ENCODE peak calls at places on chromosomes 13 and 19, in seven cellular contexts. One of them, this sample, is unnamed.
A peak's percentile ranks its signal among the peaks of the same experiment; 100 is the strongest.

GRCh38 chr13:48234652-48235099 is 1.7 kb downstream of the ITM2B start:
- DNase-seq in IMR-90: no peak
- DNase-seq in heart left ventricle: no peak
- DNase-seq in uterus: no peak
- DNase-seq in GM12891: no peak
- DNase-seq in Peyer's patch: no peak
- DNase-seq in sigmoid colon: no peak
- DNase-seq in this sample: no peak

GRCh38 chr13:28299941-28300340 is 161.6 kb downstream of the PAN3 start:
- DNase-seq in IMR-90: no peak
- DNase-seq in heart left ventricle: no peak
- DNase-seq in uterus: no peak
- DNase-seq in GM12891: no peak
- DNase-seq in Peyer's patch: no peak
- DNase-seq in sigmoid colon: no peak
- DNase-seq in this sample: no peak

GRCh38 chr19:19217110-19217509 is 5.4 kb downstream of the NCAN start:
- DNase-seq in IMR-90: peak; percentile 16
- DNase-seq in heart left ventricle: no peak
- DNase-seq in uterus: no peak
- DNase-seq in GM12891: no peak
- DNase-seq in Peyer's patch: no peak
- DNase-seq in sigmoid colon: no peak
- DNase-seq in this sample: no peak

GRCh38 chr19:56566904-56567273 is 379 bp upstream of the ZNF470 start:
- DNase-seq in IMR-90: no peak
- DNase-seq in heart left ventricle: peak; percentile 50
- DNase-seq in uterus: peak; percentile 39
- DNase-seq in GM12891: peak; percentile 13
- DNase-seq in Peyer's patch: no peak
- DNase-seq in sigmoid colon: peak; percentile 71
- DNase-seq in this sample: no peak

GRCh38 chr13:102556806-102557205 is 40.0 kb upstream of the TPP2 start:
- DNase-seq in IMR-90: no peak
- DNase-seq in heart left ventricle: no peak
- DNase-seq in uterus: no peak
- DNase-seq in GM12891: no peak
- DNase-seq in Peyer's patch: no peak
- DNase-seq in sigmoid colon: no peak
- DNase-seq in this sample: no peak

GRCh38 chr13:35767256-35767981 is 290.9 kb upstream of the MAB21L1 start:
- DNase-seq in IMR-90: no peak
- DNase-seq in heart left ventricle: no peak
- DNase-seq in uterus: no peak
- DNase-seq in GM12891: no peak
- DNase-seq in Peyer's patch: no peak
- DNase-seq in sigmoid colon: no peak
- DNase-seq in this sample: no peak

GRCh38 chr13:30002577-30002976 is 152.2 kb upstream of the UBL3 start:
- DNase-seq in IMR-90: peak; percentile 85
- DNase-seq in heart left ventricle: no peak
- DNase-seq in uterus: no peak
- DNase-seq in GM12891: no peak
- DNase-seq in Peyer's patch: no peak
- DNase-seq in sigmoid colon: no peak
- DNase-seq in this sample: peak; percentile 10

GRCh38 chr13:94199135-94199534 is 280.3 kb downstream of the DCT start:
- DNase-seq in IMR-90: no peak
- DNase-seq in heart left ventricle: no peak
- DNase-seq in uterus: no peak
- DNase-seq in GM12891: no peak
- DNase-seq in Peyer's patch: no peak
- DNase-seq in sigmoid colon: no peak
- DNase-seq in this sample: no peak

GRCh38 chr19:19372656-19373416 is 32.6 kb upstream of the GATAD2A start:
- DNase-seq in IMR-90: peak; percentile 45
- DNase-seq in heart left ventricle: peak; percentile 85
- DNase-seq in uterus: peak; percentile 58
- DNase-seq in GM12891: no peak
- DNase-seq in Peyer's patch: peak; percentile 74
- DNase-seq in sigmoid colon: peak; percentile 82
- DNase-seq in this sample: peak; percentile 64

GRCh38 chr19:46616631-46617322 is 8.1 kb downstream of the PTGIR start:
- DNase-seq in IMR-90: peak; percentile 85
- DNase-seq in heart left ventricle: peak; percentile 64
- DNase-seq in uterus: no peak
- DNase-seq in GM12891: no peak
- DNase-seq in Peyer's patch: peak; percentile 79
- DNase-seq in sigmoid colon: no peak
- DNase-seq in this sample: no peak

DNA sequence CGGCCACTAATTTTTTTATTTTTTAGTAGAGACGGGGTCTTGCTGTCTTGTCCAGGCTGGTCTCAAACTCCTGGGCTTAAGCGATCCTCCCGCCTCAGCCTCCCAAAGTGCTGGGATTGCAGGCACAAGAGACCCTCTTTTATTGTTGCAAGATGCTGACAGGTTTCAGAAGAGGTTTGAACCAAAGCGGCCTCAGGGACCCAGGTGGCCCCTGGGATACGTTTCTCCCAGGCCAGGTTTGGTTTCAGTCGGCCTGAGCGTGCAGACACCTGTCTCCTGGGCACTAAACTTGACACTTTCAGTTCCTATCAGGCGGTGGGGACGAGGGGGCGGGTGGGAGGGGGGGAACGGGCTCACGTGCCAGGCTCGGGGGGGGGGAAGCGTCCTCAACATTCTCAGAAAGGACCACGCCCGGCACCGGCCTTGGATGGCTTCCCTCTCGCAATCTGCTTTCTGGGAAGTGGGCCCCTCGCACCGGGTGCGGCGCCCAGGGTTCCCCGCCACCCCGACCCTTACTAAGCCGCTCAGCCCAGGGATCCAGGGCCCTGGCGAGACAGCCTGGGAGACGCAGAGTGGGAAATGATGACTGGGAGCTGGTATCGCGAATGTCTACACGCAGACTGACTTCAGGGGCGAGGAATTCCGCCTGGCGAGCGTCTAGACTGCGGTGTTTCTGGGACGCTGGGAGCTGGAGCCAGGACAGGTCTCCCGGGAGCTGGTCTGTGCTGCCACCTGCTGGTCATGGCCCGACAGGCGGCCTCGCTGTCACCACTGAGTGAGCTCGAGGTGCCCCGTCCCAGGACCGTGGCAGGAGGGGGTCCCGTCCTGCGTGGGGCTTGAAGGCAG is 91.6 kb downstream of the GNG7 start:
- DNase-seq in IMR-90: peak; percentile 94
- DNase-seq in heart left ventricle: peak; percentile 96
- DNase-seq in uterus: peak; percentile 92
- DNase-seq in GM12891: no peak
- DNase-seq in Peyer's patch: peak; percentile 97
- DNase-seq in sigmoid colon: peak; percentile 96
- DNase-seq in this sample: peak; percentile 96
- TF ChIP-seq POLR2A in IMR-90: no peak
- TF ChIP-seq POLR2A in heart left ventricle: peak; percentile 61
- TF ChIP-seq POLR2A in uterus: peak; percentile 19
- TF ChIP-seq POLR2A in GM12891: peak; percentile 40
- TF ChIP-seq POLR2A in Peyer's patch: no peak
- TF ChIP-seq POLR2A in sigmoid colon: no peak
- TF ChIP-seq POLR2A in this sample: peak; percentile 41

GRCh38 chr19:45177817-45178261 is at the start of gene TRAPPC6A:
- DNase-seq in IMR-90: peak; percentile 70
- DNase-seq in heart left ventricle: no peak
- DNase-seq in uterus: no peak
- DNase-seq in GM12891: no peak
- DNase-seq in Peyer's patch: no peak
- DNase-seq in sigmoid colon: no peak
- DNase-seq in this sample: peak; percentile 45
- TF ChIP-seq POLR2A in IMR-90: peak; percentile 86
- TF ChIP-seq POLR2A in heart left ventricle: peak; percentile 72
- TF ChIP-seq POLR2A in uterus: peak; percentile 51
- TF ChIP-seq POLR2A in GM12891: peak; percentile 63
- TF ChIP-seq POLR2A in Peyer's patch: peak; percentile 31
- TF ChIP-seq POLR2A in sigmoid colon: peak; percentile 59
- TF ChIP-seq POLR2A in this sample: no peak

DNA sequence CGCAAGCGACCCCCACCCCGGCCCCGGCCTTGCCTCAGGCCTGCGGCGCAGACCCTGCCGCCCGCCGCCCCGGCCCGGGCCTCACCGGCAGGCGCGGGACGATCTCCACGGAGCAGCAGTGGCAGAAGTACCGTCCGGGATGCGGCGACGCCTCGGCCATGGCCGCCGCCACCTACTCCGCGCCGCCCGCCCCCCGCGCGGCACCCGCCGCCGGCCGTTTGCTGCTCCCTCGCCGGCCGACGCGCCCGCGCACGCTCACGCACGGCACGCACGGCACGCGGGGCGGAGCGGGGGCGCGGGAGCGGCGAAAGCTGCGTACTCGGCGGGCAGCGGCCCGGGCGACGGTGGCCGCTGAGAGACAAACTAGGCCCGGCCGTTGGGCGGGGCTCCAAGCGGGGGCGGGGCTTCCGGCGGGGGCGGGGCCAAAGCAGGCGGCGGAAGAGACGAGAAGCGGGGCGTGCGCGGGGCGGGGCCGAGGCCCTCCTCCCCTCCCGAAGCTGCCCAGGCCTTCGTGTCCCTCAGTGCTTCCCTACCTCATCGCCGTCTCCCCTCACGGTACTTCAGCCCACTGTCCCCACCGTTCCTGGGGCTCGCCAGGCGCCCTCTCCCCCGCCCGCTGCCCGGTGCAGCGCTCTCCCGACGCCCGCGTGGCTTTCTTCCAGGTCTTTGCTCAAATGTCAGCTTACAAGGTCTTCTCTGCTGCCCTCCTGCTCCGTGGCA is at the start of gene RNF126:
- DNase-seq in IMR-90: peak; percentile 88
- DNase-seq in heart left ventricle: peak; percentile 92
- DNase-seq in uterus: peak; percentile 93
- DNase-seq in GM12891: peak; percentile 97
- DNase-seq in Peyer's patch: peak; percentile 98
- DNase-seq in sigmoid colon: peak; percentile 96
- DNase-seq in this sample: peak; percentile 93
- TF ChIP-seq POLR2A in IMR-90: peak; percentile 71
- TF ChIP-seq POLR2A in heart left ventricle: peak; percentile 24
- TF ChIP-seq POLR2A in uterus: peak; percentile 46
- TF ChIP-seq POLR2A in GM12891: peak; percentile 25
- TF ChIP-seq POLR2A in Peyer's patch: peak; percentile 85
- TF ChIP-seq POLR2A in sigmoid colon: peak; percentile 66
- TF ChIP-seq POLR2A in this sample: peak; percentile 78

DNA sequence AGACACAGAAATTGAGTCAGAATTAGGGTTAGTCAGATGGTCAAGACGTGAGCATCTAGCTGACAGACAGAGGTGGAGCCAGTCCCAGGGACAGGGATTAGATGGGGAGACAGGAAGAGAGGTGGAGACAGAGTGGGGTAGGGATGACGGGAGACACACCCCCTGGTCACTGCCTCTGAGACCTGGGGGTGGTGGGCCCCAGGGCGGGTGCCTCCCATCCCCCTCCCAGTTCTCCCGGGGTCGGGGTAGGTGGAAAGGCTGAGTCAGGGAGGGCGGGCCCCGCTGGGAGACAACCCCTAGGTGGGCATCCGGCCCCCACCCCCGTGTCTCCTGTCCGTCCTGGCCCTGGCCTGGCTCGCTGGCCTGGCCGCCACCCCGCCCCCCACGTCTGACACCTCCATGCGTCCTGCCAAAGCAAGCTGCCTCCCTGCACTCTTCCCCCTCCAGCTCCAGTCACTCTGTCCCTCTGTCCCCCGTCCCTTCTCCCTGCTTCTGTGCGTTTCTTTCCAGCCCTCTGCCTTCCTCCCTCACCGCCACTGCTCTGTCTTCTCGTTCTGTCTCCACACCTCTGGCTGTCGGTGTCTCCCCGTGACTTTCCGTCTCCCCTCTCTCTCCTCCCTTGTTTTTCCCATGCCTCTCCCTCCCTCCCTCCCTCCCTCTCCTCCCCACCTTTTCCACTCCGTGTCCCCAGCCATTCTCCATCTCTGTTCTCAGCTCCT is 15.1 kb downstream of the CCDC97 start:
- DNase-seq in IMR-90: peak; percentile 90
- DNase-seq in heart left ventricle: peak; percentile 89
- DNase-seq in uterus: peak; percentile 88
- DNase-seq in GM12891: no peak
- DNase-seq in Peyer's patch: peak; percentile 62
- DNase-seq in sigmoid colon: peak; percentile 89
- DNase-seq in this sample: peak; percentile 93
- TF ChIP-seq POLR2A in IMR-90: peak; percentile 76
- TF ChIP-seq POLR2A in heart left ventricle: peak; percentile 42
- TF ChIP-seq POLR2A in uterus: no peak
- TF ChIP-seq POLR2A in GM12891: no peak
- TF ChIP-seq POLR2A in Peyer's patch: no peak
- TF ChIP-seq POLR2A in sigmoid colon: no peak
- TF ChIP-seq POLR2A in this sample: no peak

GRCh38 chr19:50192463-50193211 is 10.8 kb upstream of the MYH14 start:
- DNase-seq in IMR-90: no peak
- DNase-seq in heart left ventricle: no peak
- DNase-seq in uterus: no peak
- DNase-seq in GM12891: no peak
- DNase-seq in Peyer's patch: no peak
- DNase-seq in sigmoid colon: no peak
- DNase-seq in this sample: no peak

GRCh38 chr19:50187937-50188336 is 15.5 kb upstream of the MYH14 start:
- DNase-seq in IMR-90: no peak
- DNase-seq in heart left ventricle: no peak
- DNase-seq in uterus: no peak
- DNase-seq in GM12891: no peak
- DNase-seq in Peyer's patch: peak; percentile 84
- DNase-seq in sigmoid colon: no peak
- DNase-seq in this sample: no peak

GRCh38 chr19:50190439-50190891 is 13.0 kb upstream of the MYH14 start:
- DNase-seq in IMR-90: no peak
- DNase-seq in heart left ventricle: no peak
- DNase-seq in uterus: no peak
- DNase-seq in GM12891: no peak
- DNase-seq in Peyer's patch: peak; percentile 79
- DNase-seq in sigmoid colon: no peak
- DNase-seq in this sample: no peak

GRCh38 chr19:50191270-50191669 is 12.2 kb upstream of the MYH14 start:
- DNase-seq in IMR-90: no peak
- DNase-seq in heart left ventricle: no peak
- DNase-seq in uterus: no peak
- DNase-seq in GM12891: no peak
- DNase-seq in Peyer's patch: no peak
- DNase-seq in sigmoid colon: no peak
- DNase-seq in this sample: no peak

GRCh38 chr19:50189326-50189725 is 14.1 kb upstream of the MYH14 start:
- DNase-seq in IMR-90: no peak
- DNase-seq in heart left ventricle: no peak
- DNase-seq in uterus: no peak
- DNase-seq in GM12891: no peak
- DNase-seq in Peyer's patch: peak; percentile 65
- DNase-seq in sigmoid colon: no peak
- DNase-seq in this sample: no peak
- TF ChIP-seq POLR2A in IMR-90: no peak
- TF ChIP-seq POLR2A in heart left ventricle: no peak
- TF ChIP-seq POLR2A in uterus: no peak
- TF ChIP-seq POLR2A in GM12891: no peak
- TF ChIP-seq POLR2A in Peyer's patch: peak; percentile 60
- TF ChIP-seq POLR2A in sigmoid colon: peak; percentile 31
- TF ChIP-seq POLR2A in this sample: no peak

This sample was measured in H54.